ENCODE peak calls at places on chromosome 13, in four cellular contexts. Z is K562, C is H1, I is SK-N-SH. F is an unnamed sample.
A peak's percentile ranks its signal among the peaks of the same experiment; 100 is the strongest.

GRCh38 chr13:32063622-32064233 is 32.2 kb downstream of the FRY start:
- DNase-seq in Z (no peak), C (no peak), I (no peak), F (no peak)

GRCh38 chr13:112209266-112209665 is 142.3 kb downstream of the SOX1 start:
- DNase-seq in Z (no peak), C (no peak), I (no peak), F (no peak)

GRCh38 chr13:74280093-74280794 is 146.0 kb upstream of the KLF12 start:
- DNase-seq in Z (no peak), C (no peak), I (no peak), F (no peak)

GRCh38 chr13:69585656-69586055 is 522.0 kb upstream of the ATXN8OS start:
- DNase-seq in Z (no peak), C (no peak), I (no peak), F (no peak)

GRCh38 chr13:88544836-88545235 is 873.7 kb downstream of the SLITRK5 start:
- DNase-seq in Z (no peak), C (no peak), I (no peak), F (no peak)

GRCh38 chr13:79519252-79519651 is 38.3 kb downstream of the NDFIP2 start:
- DNase-seq in Z (no peak), C (no peak), I (no peak), F (no peak)

GRCh38 chr13:24038846-24039330 is 121.6 kb upstream of the SPATA13 start:
- DNase-seq in Z (no peak), C (no peak), I (no peak), F (no peak)

GRCh38 chr13:83884141-83884540 is 1.9 kb upstream of the SLITRK1 start:
- DNase-seq in Z (no peak), C (no peak), I (no peak), F (no peak)

GRCh38 chr13:98108330-98108729 is 34.6 kb upstream of the FARP1 start:
- DNase-seq in Z (no peak), C (no peak), I (no peak), F (no peak)

GRCh38 chr13:47508518-47509228 is 492.4 kb downstream of the SUCLA2 start:
- DNase-seq in Z (no peak), C (no peak), I (no peak), F (no peak)

GRCh38 chr13:83215627-83216026 is 666.6 kb downstream of the SLITRK1 start:
- DNase-seq in Z (no peak), C (no peak), I (no peak), F (no peak)

GRCh38 chr13:93304868-93305613 is 78.4 kb downstream of the GPC6 start:
- DNase-seq in Z (no peak), C (no peak), I (peak; percentile 16), F (no peak)

GRCh38 chr13:93307651-93308050 is 81.0 kb downstream of the GPC6 start:
- DNase-seq in Z (no peak), C (no peak), I (no peak), F (no peak)

GRCh38 chr13:93305886-93306285 is 79.3 kb downstream of the GPC6 start:
- DNase-seq in Z (no peak), C (no peak), I (no peak), F (no peak)

GRCh38 chr13:93307166-93307565 is 80.6 kb downstream of the GPC6 start:
- DNase-seq in Z (no peak), C (no peak), I (no peak), F (no peak)

GRCh38 chr13:93309886-93310520 is 83.4 kb downstream of the GPC6 start:
- DNase-seq in Z (no peak), C (no peak), I (no peak), F (no peak)
- TF ChIP-seq MAX in Z (no peak), C (no peak), I (no peak), F (no peak)

GRCh38 chr13:106917024-106917491 is 349.1 kb upstream of the ARGLU1 start:
- DNase-seq in Z (no peak), C (no peak), I (no peak), F (peak; percentile 16)
- TF ChIP-seq TEAD4 in Z (no peak), C (no peak), I (no peak), F (no peak)

DNA sequence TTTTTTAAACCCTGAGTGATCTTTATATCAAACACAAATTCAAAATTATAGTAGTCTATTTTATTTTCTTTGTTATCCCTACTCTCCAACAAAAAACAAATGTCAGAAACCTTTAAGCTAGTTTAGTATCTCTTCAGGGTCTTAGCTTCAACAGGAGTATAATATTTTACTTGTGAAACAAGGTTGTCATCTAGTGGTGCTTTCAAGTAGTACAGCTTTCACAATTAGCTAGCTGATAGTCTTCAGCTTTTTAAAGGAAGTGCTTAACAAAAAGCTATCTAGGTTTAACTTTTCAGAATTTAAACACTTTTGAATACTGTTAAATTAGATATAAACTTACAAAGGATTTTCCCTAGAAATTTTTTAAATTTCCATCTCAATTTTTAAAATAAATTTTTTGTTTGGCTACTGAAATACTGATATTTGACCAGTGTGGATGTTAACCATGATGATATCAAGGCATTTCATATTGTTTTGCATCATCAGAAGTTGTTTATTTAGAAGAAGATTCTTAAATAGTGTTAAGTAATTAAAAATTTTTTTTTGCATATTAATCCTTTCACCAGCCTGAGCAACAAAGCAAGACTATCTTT is 34.2 kb downstream of the TDRD3 start:
- DNase-seq in Z (peak; percentile 55), C (no peak), I (peak; percentile 36), F (no peak)
- TF ChIP-seq MAX in Z (no peak), C (no peak), I (no peak), F (no peak)

DNA sequence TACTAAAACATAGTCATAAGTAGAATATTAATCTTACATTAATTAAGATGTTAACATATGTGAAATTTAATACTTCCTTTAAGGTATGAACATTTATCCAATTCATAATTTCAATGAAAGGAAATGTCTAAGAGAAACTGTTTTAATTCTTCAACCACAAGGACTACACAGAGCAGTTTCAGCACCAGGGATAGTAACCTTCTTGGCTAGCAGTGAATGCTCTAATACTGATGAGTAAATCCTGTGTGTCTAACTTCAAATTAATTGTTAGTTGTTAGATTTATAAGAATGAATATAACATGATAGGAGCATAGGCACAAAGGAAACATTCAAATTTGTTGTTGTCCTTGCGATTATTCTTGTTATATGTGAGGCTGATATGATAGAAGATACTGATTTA is 15.6 kb upstream of the NBEA start:
- DNase-seq in Z (no peak), C (no peak), I (no peak), F (no peak)
- TF ChIP-seq TEAD4 in Z (no peak), C (no peak), I (no peak), F (no peak)

GRCh38 chr13:44040070-44040753 is 160.5 kb downstream of the LACC1 start:
- DNase-seq in Z (no peak), C (no peak), I (no peak), F (no peak)
- TF ChIP-seq MAX in Z (no peak), C (no peak), I (no peak), F (no peak)

DNA sequence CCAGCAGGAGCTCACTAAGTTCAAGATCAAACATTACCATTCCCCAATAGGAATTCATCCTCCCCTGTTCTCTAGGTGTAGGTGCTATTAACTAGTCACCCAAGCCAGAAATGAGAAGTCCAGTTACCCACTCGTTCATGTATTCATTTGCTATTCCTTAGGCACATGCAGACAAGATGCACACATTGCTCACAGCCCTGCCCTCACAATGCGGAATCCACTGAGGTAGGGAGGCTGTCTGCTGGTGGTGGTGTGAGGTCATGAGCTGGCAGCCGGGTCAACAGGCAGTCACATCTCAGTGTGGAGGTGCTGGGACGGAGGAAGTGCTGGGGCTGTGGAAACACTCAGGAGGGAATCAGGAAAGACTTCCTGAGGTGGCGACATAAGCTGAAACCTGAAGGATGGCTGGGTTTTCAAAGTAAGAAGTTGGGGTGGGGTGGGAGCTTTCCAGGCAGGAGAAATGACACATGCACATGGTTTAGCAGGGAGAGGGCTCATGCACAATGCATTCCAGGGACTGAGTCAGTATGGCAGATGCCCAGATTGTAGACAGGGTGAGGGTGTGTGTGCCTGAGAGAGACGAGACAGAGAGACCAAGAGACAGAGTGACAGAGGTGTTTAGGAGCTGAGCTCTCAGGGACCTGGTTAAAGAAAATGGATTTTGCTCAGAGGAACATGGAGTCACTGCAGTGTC is 117.6 kb downstream of the USP12 start:
- DNase-seq in Z (no peak), C (no peak), I (no peak), F (no peak)
- TF ChIP-seq TEAD4 in Z (no peak), C (no peak), I (peak; percentile 46), F (no peak)

GRCh38 chr13:101453784-101454201 is 1.3 kb downstream of the ITGBL1 start:
- DNase-seq in Z (no peak), C (no peak), I (peak; percentile 72), F (peak; percentile 61)
- TF ChIP-seq MAX in Z (no peak), C (peak; percentile 26), I (peak; percentile 33), F (peak; percentile 60)

GRCh38 chr13:93450226-93450625 is 223.6 kb downstream of the GPC6 start:
- DNase-seq in Z (no peak), C (no peak), I (peak; percentile 22), F (no peak)
- TF ChIP-seq TEAD4 in Z (no peak), C (no peak), I (no peak), F (no peak)